ENCODE peak calls at places on chromosomes 1 and 21, in ten cellular contexts. S is Calu3, T is lower lobe of right lung, Q is IMR-90, U is astrocyte, B is A549, Z is astrocyte of the spinal cord, V is AG09309, H is lower leg skin, W is bronchial epithelial cell. C is an unnamed sample.

GRCh38 chr1:230899845-230900251 is 31.5 kb upstream of the C1orf198 start:
- DNase-seq in S (no peak), T (no peak), Q (peak; percentile 89), U (peak; percentile 95), B (no peak), Z (peak; percentile 28), V (peak; percentile 94), H (no peak), W (no peak), C (no peak)

GRCh38 chr21:17921579-17922530 is 102.7 kb upstream of the C21orf91 start:
- DNase-seq in S (no peak), T (no peak), Q (peak; percentile 65), U (peak; percentile 94), B (no peak), Z (peak; percentile 72), V (peak; percentile 44), H (no peak), W (peak; percentile 99), C (no peak)

GRCh38 chr1:69103213-69103612 is 464.5 kb upstream of the LRRC7 start:
- DNase-seq in S (no peak), T (no peak), Q (no peak), U (no peak), B (no peak), Z (no peak), V (no peak), H (no peak), W (peak; percentile 70), C (no peak)

GRCh38 chr1:41448831-41449230 is 35.7 kb downstream of the EDN2 start:
- DNase-seq in S (no peak), T (no peak), Q (no peak), U (no peak), B (no peak), Z (no peak), V (no peak), H (no peak), W (no peak), C (no peak)

GRCh38 chr1:98344726-98345125 is 316.8 kb upstream of the SNX7 start:
- DNase-seq in S (no peak), T (no peak), Q (no peak), U (no peak), B (no peak), Z (peak; percentile 23), V (no peak), H (no peak), W (no peak), C (no peak)

GRCh38 chr1:33088119-33088906 is 7.4 kb downstream of the AZIN2 start:
- DNase-seq in S (no peak), T (no peak), Q (peak; percentile 34), U (no peak), B (no peak), Z (peak; percentile 52), V (no peak), H (no peak), W (peak; percentile 22), C (peak; percentile 22)

GRCh38 chr1:230350208-230350921 is 75.8 kb downstream of the PGBD5 start:
- DNase-seq in S (no peak), T (no peak), Q (peak; percentile 6), U (peak; percentile 55), B (no peak), Z (no peak), V (no peak), H (no peak), W (no peak), C (no peak)

GRCh38 chr1:184329962-184330868 is 56.6 kb upstream of the C1orf21 start:
- DNase-seq in S (peak; percentile 66), T (no peak), Q (no peak), U (peak; percentile 29), B (no peak), Z (peak; percentile 3), V (no peak), H (no peak), W (peak; percentile 26), C (no peak)

GRCh38 chr21:33976980-33977720 is 61.5 kb upstream of the ATP5PO start:
- DNase-seq in S (no peak), T (no peak), Q (no peak), U (no peak), B (no peak), Z (no peak), V (no peak), H (no peak), W (no peak), C (no peak)

GRCh38 chr1:207393610-207394009 is 60.5 kb upstream of the CR2 start:
- DNase-seq in S (peak; percentile 83), T (no peak), Q (peak; percentile 91), U (peak; percentile 90), B (peak; percentile 71), Z (peak; percentile 87), V (peak; percentile 97), H (no peak), W (peak; percentile 95), C (no peak)

GRCh38 chr1:191151321-191151807 is 673.7 kb upstream of the BRINP3 start:
- DNase-seq in S (no peak), T (peak; percentile 29), Q (no peak), U (no peak), B (no peak), Z (no peak), V (no peak), H (no peak), W (no peak), C (no peak)

GRCh38 chr1:176893625-176894352 is 270.7 kb downstream of the ASTN1 start:
- DNase-seq in S (no peak), T (no peak), Q (no peak), U (no peak), B (no peak), Z (no peak), V (no peak), H (peak; percentile 59), W (no peak), C (no peak)

GRCh38 chr1:230982698-230983097 is 3.8 kb downstream of the ARV1 start:
- DNase-seq in S (no peak), T (no peak), Q (peak; percentile 94), U (peak; percentile 57), B (no peak), Z (no peak), V (peak; percentile 48), H (no peak), W (no peak), C (no peak)

GRCh38 chr1:206537141-206537540 is 29.8 kb downstream of the RASSF5 start:
- DNase-seq in S (no peak), T (no peak), Q (peak; percentile 18), U (peak; percentile 67), B (no peak), Z (peak; percentile 13), V (no peak), H (no peak), W (no peak), C (no peak)

GRCh38 chr1:52225174-52225573 is 83.3 kb downstream of the ZFYVE9 start:
- DNase-seq in S (no peak), T (no peak), Q (no peak), U (no peak), B (no peak), Z (no peak), V (no peak), H (no peak), W (no peak), C (no peak)

GRCh38 chr1:212166296-212167039 is 118.7 kb upstream of the PPP2R5A start:
- DNase-seq in S (no peak), T (no peak), Q (no peak), U (no peak), B (no peak), Z (no peak), V (no peak), H (no peak), W (no peak), C (no peak)

GRCh38 chr1:173445656-173446055 is 31.5 kb upstream of the PRDX6 start:
- DNase-seq in S (no peak), T (no peak), Q (no peak), U (no peak), B (no peak), Z (no peak), V (no peak), H (no peak), W (no peak), C (no peak)

GRCh38 chr21:33976082-33976979 is 60.7 kb upstream of the ATP5PO start:
- DNase-seq in S (peak; percentile 16), T (no peak), Q (peak; percentile 94), U (peak; percentile 99), B (peak; percentile 67), Z (peak; percentile 93), V (peak; percentile 91), H (no peak), W (peak; percentile 100), C (peak; percentile 63)

GRCh38 chr1:234111458-234112142 is 207.1 kb downstream of the SLC35F3 start:
- DNase-seq in S (peak; percentile 68), T (peak; percentile 47), Q (peak; percentile 15), U (peak; percentile 12), B (peak; percentile 86), Z (peak; percentile 20), V (no peak), H (no peak), W (no peak), C (no peak)
- TF ChIP-seq CTCF in S (peak; percentile 50), T (no peak), Q (no peak), U (peak; percentile 6), B (peak; percentile 62), Z (peak; percentile 22), V (peak; percentile 14), H (no peak), W (peak; percentile 55), C (peak; percentile 26)

GRCh38 chr1:56806804-56807203 is 12.4 kb downstream of the FYB2 start:
- DNase-seq in S (no peak), T (no peak), Q (no peak), U (no peak), B (no peak), Z (no peak), V (peak; percentile 60), H (no peak), W (no peak), C (no peak)
- TF ChIP-seq CTCF in S (no peak), T (no peak), Q (no peak), U (no peak), B (no peak), Z (no peak), V (no peak), H (no peak), W (no peak), C (no peak)

DNA sequence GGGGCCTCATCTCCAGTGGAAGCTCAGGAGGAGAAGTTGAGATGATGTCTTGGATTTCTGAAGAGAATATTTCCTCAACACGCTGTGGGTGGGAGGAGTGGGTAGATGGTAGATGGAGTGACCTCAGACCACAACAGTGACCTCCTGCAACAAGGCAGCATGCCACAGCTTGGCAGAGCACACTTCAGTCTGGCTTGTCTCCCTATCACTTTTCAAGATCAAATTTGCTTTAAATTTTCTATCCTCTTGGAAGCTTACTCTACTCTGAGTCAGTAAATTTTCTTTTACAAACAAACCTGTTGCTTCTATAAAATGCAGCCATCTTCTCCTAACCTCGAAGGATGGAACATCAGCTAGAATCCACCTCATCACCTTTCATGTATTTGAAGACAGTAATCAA is 59.8 kb downstream of the NTPCR start:
- DNase-seq in S (no peak), T (no peak), Q (peak; percentile 35), U (peak; percentile 10), B (no peak), Z (peak; percentile 13), V (peak; percentile 8), H (no peak), W (no peak), C (no peak)
- TF ChIP-seq CTCF in S (no peak), T (no peak), Q (no peak), U (no peak), B (no peak), Z (no peak), V (no peak), H (no peak), W (no peak), C (no peak)

DNA sequence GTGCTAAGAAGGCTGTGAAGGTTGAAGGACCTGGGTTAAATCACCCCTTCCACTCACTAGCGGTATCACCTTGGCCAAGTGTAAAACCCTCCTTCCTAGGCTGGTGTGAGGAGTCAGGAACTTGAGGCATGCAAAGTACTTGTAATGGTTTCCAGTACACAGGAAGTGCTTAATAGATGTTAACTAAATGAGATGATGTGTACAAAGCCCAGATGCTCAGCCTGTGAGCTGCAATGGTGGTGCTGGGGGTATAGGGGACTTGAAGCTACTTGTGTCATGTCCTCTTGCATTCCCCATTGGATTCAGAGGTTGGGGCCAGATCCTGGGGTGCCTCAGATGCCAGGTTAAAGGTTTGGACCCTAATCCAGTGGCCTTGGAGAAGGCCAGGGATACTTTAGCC is 75.5 kb downstream of the EPHB2 start:
- DNase-seq in S (no peak), T (no peak), Q (no peak), U (no peak), B (no peak), Z (no peak), V (no peak), H (no peak), W (no peak), C (no peak)
- TF ChIP-seq CTCF in S (no peak), T (no peak), Q (no peak), U (no peak), B (no peak), Z (no peak), V (no peak), H (no peak), W (no peak), C (no peak)